ENCODE peak calls at places on chromosomes 12 and 14, in nine cellular contexts. E is iPS DF 6.9; V is stimulated activated CD4-positive, alpha-beta T cell treated with anti-CD3 and anti-CD28 coated beads, Interleukin-2, amount 100 ng/mL, for 24 hours; U is thyroid gland; Q is GM19239; H is sciatic nerve; W is HCEC 1CT; O is activated CD4-positive, alpha-beta T cell treated with anti-CD3 and anti-CD28 coated beads, Interleukin-2, amount 50 U/mL, for 24 hours; L is choroid plexus epithelial cell. T is an unnamed sample.

GRCh38 chr12:76890407-76891143 is 11.8 kb upstream of the CSRP2 start:
- DNase-seq in V (peak; percentile 52), O (peak; percentile 30), Q (no peak), H (no peak), W (no peak), U (no peak), E (no peak), L (no peak), T (no peak)

GRCh38 chr14:20305265-20306078 is at the start of gene TTC5:
- DNase-seq in L (peak; percentile 95), V (peak; percentile 94), E (peak; percentile 68), Q (peak; percentile 80), O (peak; percentile 87), H (peak; percentile 90), W (peak; percentile 75), U (peak; percentile 84), T (no peak)

GRCh38 chr14:98751110-98751509 is 520.9 kb downstream of the BCL11B start:
- DNase-seq in U (no peak), V (no peak), W (no peak), Q (no peak), L (no peak), O (no peak), H (no peak), E (no peak), T (no peak)

GRCh38 chr12:56387152-56387551 is 24.5 kb upstream of the APOF start:
- DNase-seq in Q (no peak), E (no peak), O (no peak), U (no peak), W (no peak), H (no peak), L (peak; percentile 63), V (no peak), T (no peak)

GRCh38 chr14:66476964-66477363 is 9.2 kb upstream of the CCDC196 start:
- DNase-seq in E (no peak), H (no peak), V (no peak), O (no peak), L (peak; percentile 52), U (no peak), W (peak; percentile 59), Q (no peak), T (no peak)

GRCh38 chr12:44626883-44627282 is 249.2 kb downstream of the NELL2 start:
- DNase-seq in W (no peak), E (no peak), Q (no peak), V (no peak), L (no peak), H (no peak), U (no peak), O (no peak), T (no peak)

GRCh38 chr12:50597200-50598195 is 92.7 kb downstream of the DIP2B start:
- DNase-seq in O (peak; percentile 70), L (peak; percentile 76), U (no peak), V (peak; percentile 65), H (no peak), W (peak; percentile 87), Q (peak; percentile 79), E (no peak), T (no peak)

GRCh38 chr12:132222096-132222807 is 78.0 kb downstream of the NOC4L start:
- DNase-seq in L (peak; percentile 11), H (no peak), E (no peak), W (no peak), O (no peak), V (no peak), U (peak; percentile 94), Q (no peak), T (no peak)

GRCh38 chr12:46549527-46550265 is 177.1 kb upstream of the SLC38A2 start:
- DNase-seq in L (peak; percentile 94), E (no peak), V (peak; percentile 41), Q (no peak), H (no peak), O (peak; percentile 55), U (no peak), W (peak; percentile 95), T (no peak)

GRCh38 chr14:23034498-23035302 is at the start of gene PSMB5:
- DNase-seq in U (peak; percentile 94), W (peak; percentile 94), O (peak; percentile 87), H (peak; percentile 91), Q (peak; percentile 95), V (peak; percentile 88), E (peak; percentile 97), L (peak; percentile 98), T (no peak)

GRCh38 chr14:92037989-92038388 is 1.9 kb downstream of the TRIP11 start:
- DNase-seq in U (no peak), V (no peak), O (no peak), W (no peak), Q (no peak), H (no peak), L (peak; percentile 7), E (no peak), T (no peak)

GRCh38 chr12:78865297-78865955 is 852 bp downstream of the SYT1 start:
- DNase-seq in O (no peak), V (no peak), U (no peak), Q (no peak), W (no peak), E (no peak), L (peak; percentile 11), H (no peak), T (no peak)

GRCh38 chr12:6452245-6452731 is 446 bp downstream of the TAPBPL start:
- DNase-seq in V (no peak), E (no peak), L (no peak), U (peak; percentile 86), Q (no peak), O (no peak), W (no peak), H (no peak), T (no peak)